ENCODE peak calls at places on chromosomes 12 and 14, in ten cellular contexts. One of them, this sample, is unnamed.

GRCh38 chr14:90405101-90405500 is 8.3 kb downstream of the CALM1 start:
- DNase-seq in WTC11: no peak
- DNase-seq in NCI-H524 treated with DMSO at 0.1 percent for 48 hours: no peak
- DNase-seq in aorta: no peak
- DNase-seq in stimulated activated effector memory CD8-positive, alpha-beta T cell treated with anti-CD3 and anti-CD28 coated beads, Interleukin-12 subunit alpha, Interleukin-12 subunit beta, amount 100 ng/mL, for 72 hours: no peak
- DNase-seq in stimulated activated CD8-positive, alpha-beta memory T cell treated with anti-CD3 and anti-CD28 coated beads, Interleukin-4, amount 100 ng/mL, for 48 hours: no peak
- DNase-seq in foreskin fibroblast: no peak
- DNase-seq in H4: no peak
- DNase-seq in progenitor cell of endocrine pancreas: no peak
- DNase-seq in IMR-90: no peak
- DNase-seq in this sample: no peak

GRCh38 chr14:90534091-90534837 is 137.4 kb downstream of the CALM1 start:
- DNase-seq in progenitor cell of endocrine pancreas: no peak
- DNase-seq in stimulated activated effector memory CD8-positive, alpha-beta T cell treated with anti-CD3 and anti-CD28 coated beads, Interleukin-12 subunit alpha, Interleukin-12 subunit beta, amount 100 ng/mL, for 72 hours: no peak
- DNase-seq in WTC11: no peak
- DNase-seq in H4: no peak
- DNase-seq in aorta: no peak
- DNase-seq in NCI-H524 treated with DMSO at 0.1 percent for 48 hours: no peak
- DNase-seq in IMR-90: peak
- DNase-seq in stimulated activated CD8-positive, alpha-beta memory T cell treated with anti-CD3 and anti-CD28 coated beads, Interleukin-4, amount 100 ng/mL, for 48 hours: no peak
- DNase-seq in foreskin fibroblast: no peak
- DNase-seq in this sample: no peak

GRCh38 chr14:103892247-103892646 is 36.0 kb upstream of the TDRD9 start:
- DNase-seq in aorta: no peak
- DNase-seq in NCI-H524 treated with DMSO at 0.1 percent for 48 hours: no peak
- DNase-seq in IMR-90: no peak
- DNase-seq in stimulated activated CD8-positive, alpha-beta memory T cell treated with anti-CD3 and anti-CD28 coated beads, Interleukin-4, amount 100 ng/mL, for 48 hours: no peak
- DNase-seq in foreskin fibroblast: no peak
- DNase-seq in progenitor cell of endocrine pancreas: no peak
- DNase-seq in WTC11: no peak
- DNase-seq in stimulated activated effector memory CD8-positive, alpha-beta T cell treated with anti-CD3 and anti-CD28 coated beads, Interleukin-12 subunit alpha, Interleukin-12 subunit beta, amount 100 ng/mL, for 72 hours: no peak
- DNase-seq in H4: no peak
- DNase-seq in this sample: no peak

GRCh38 chr14:22194669-22195068 is 394.4 kb downstream of the DAD1 start:
- DNase-seq in H4: no peak
- DNase-seq in IMR-90: peak
- DNase-seq in stimulated activated effector memory CD8-positive, alpha-beta T cell treated with anti-CD3 and anti-CD28 coated beads, Interleukin-12 subunit alpha, Interleukin-12 subunit beta, amount 100 ng/mL, for 72 hours: no peak
- DNase-seq in foreskin fibroblast: no peak
- DNase-seq in aorta: no peak
- DNase-seq in stimulated activated CD8-positive, alpha-beta memory T cell treated with anti-CD3 and anti-CD28 coated beads, Interleukin-4, amount 100 ng/mL, for 48 hours: no peak
- DNase-seq in progenitor cell of endocrine pancreas: no peak
- DNase-seq in WTC11: no peak
- DNase-seq in NCI-H524 treated with DMSO at 0.1 percent for 48 hours: no peak
- DNase-seq in this sample: no peak

GRCh38 chr12:4421590-4422031 is 24.0 kb downstream of the FGF6 start:
- DNase-seq in NCI-H524 treated with DMSO at 0.1 percent for 48 hours: no peak
- DNase-seq in foreskin fibroblast: peak
- DNase-seq in WTC11: no peak
- DNase-seq in aorta: no peak
- DNase-seq in IMR-90: peak
- DNase-seq in stimulated activated CD8-positive, alpha-beta memory T cell treated with anti-CD3 and anti-CD28 coated beads, Interleukin-4, amount 100 ng/mL, for 48 hours: peak
- DNase-seq in progenitor cell of endocrine pancreas: no peak
- DNase-seq in stimulated activated effector memory CD8-positive, alpha-beta T cell treated with anti-CD3 and anti-CD28 coated beads, Interleukin-12 subunit alpha, Interleukin-12 subunit beta, amount 100 ng/mL, for 72 hours: no peak
- DNase-seq in H4: peak
- DNase-seq in this sample: peak

GRCh38 chr14:94514351-94514750 is 5.1 kb upstream of the SERPINA12 start:
- DNase-seq in NCI-H524 treated with DMSO at 0.1 percent for 48 hours: no peak
- DNase-seq in stimulated activated CD8-positive, alpha-beta memory T cell treated with anti-CD3 and anti-CD28 coated beads, Interleukin-4, amount 100 ng/mL, for 48 hours: no peak
- DNase-seq in stimulated activated effector memory CD8-positive, alpha-beta T cell treated with anti-CD3 and anti-CD28 coated beads, Interleukin-12 subunit alpha, Interleukin-12 subunit beta, amount 100 ng/mL, for 72 hours: no peak
- DNase-seq in aorta: no peak
- DNase-seq in H4: no peak
- DNase-seq in progenitor cell of endocrine pancreas: no peak
- DNase-seq in IMR-90: no peak
- DNase-seq in foreskin fibroblast: no peak
- DNase-seq in WTC11: no peak
- DNase-seq in this sample: no peak

GRCh38 chr14:64879635-64880381 is at the start of gene SPTB:
- DNase-seq in stimulated activated CD8-positive, alpha-beta memory T cell treated with anti-CD3 and anti-CD28 coated beads, Interleukin-4, amount 100 ng/mL, for 48 hours: peak
- DNase-seq in WTC11: peak
- DNase-seq in IMR-90: no peak
- DNase-seq in NCI-H524 treated with DMSO at 0.1 percent for 48 hours: no peak
- DNase-seq in progenitor cell of endocrine pancreas: peak
- DNase-seq in aorta: peak
- DNase-seq in stimulated activated effector memory CD8-positive, alpha-beta T cell treated with anti-CD3 and anti-CD28 coated beads, Interleukin-12 subunit alpha, Interleukin-12 subunit beta, amount 100 ng/mL, for 72 hours: peak
- DNase-seq in H4: no peak
- DNase-seq in foreskin fibroblast: no peak
- DNase-seq in this sample: no peak

GRCh38 chr12:21527451-21528180 is 1.5 kb downstream of the SPX start:
- DNase-seq in WTC11: peak
- DNase-seq in progenitor cell of endocrine pancreas: peak
- DNase-seq in H4: peak
- DNase-seq in aorta: peak
- DNase-seq in stimulated activated CD8-positive, alpha-beta memory T cell treated with anti-CD3 and anti-CD28 coated beads, Interleukin-4, amount 100 ng/mL, for 48 hours: peak
- DNase-seq in stimulated activated effector memory CD8-positive, alpha-beta T cell treated with anti-CD3 and anti-CD28 coated beads, Interleukin-12 subunit alpha, Interleukin-12 subunit beta, amount 100 ng/mL, for 72 hours: peak
- DNase-seq in foreskin fibroblast: peak
- DNase-seq in IMR-90: peak
- DNase-seq in NCI-H524 treated with DMSO at 0.1 percent for 48 hours: peak
- DNase-seq in this sample: no peak

GRCh38 chr12:130162267-130162666 is at the start of gene FZD10:
- DNase-seq in WTC11: peak
- DNase-seq in NCI-H524 treated with DMSO at 0.1 percent for 48 hours: no peak
- DNase-seq in H4: peak
- DNase-seq in stimulated activated effector memory CD8-positive, alpha-beta T cell treated with anti-CD3 and anti-CD28 coated beads, Interleukin-12 subunit alpha, Interleukin-12 subunit beta, amount 100 ng/mL, for 72 hours: no peak
- DNase-seq in foreskin fibroblast: no peak
- DNase-seq in stimulated activated CD8-positive, alpha-beta memory T cell treated with anti-CD3 and anti-CD28 coated beads, Interleukin-4, amount 100 ng/mL, for 48 hours: peak
- DNase-seq in progenitor cell of endocrine pancreas: peak
- DNase-seq in IMR-90: no peak
- DNase-seq in aorta: peak
- DNase-seq in this sample: no peak

GRCh38 chr12:117284160-117284559 is 77.3 kb downstream of the NOS1 start:
- DNase-seq in H4: no peak
- DNase-seq in progenitor cell of endocrine pancreas: no peak
- DNase-seq in aorta: no peak
- DNase-seq in IMR-90: no peak
- DNase-seq in stimulated activated CD8-positive, alpha-beta memory T cell treated with anti-CD3 and anti-CD28 coated beads, Interleukin-4, amount 100 ng/mL, for 48 hours: no peak
- DNase-seq in foreskin fibroblast: no peak
- DNase-seq in stimulated activated effector memory CD8-positive, alpha-beta T cell treated with anti-CD3 and anti-CD28 coated beads, Interleukin-12 subunit alpha, Interleukin-12 subunit beta, amount 100 ng/mL, for 72 hours: no peak
- DNase-seq in NCI-H524 treated with DMSO at 0.1 percent for 48 hours: peak
- DNase-seq in WTC11: no peak
- DNase-seq in this sample: no peak

GRCh38 chr12:42442888-42443287 is 116.9 kb downstream of the PPHLN1 start:
- DNase-seq in stimulated activated CD8-positive, alpha-beta memory T cell treated with anti-CD3 and anti-CD28 coated beads, Interleukin-4, amount 100 ng/mL, for 48 hours: no peak
- DNase-seq in aorta: no peak
- DNase-seq in WTC11: no peak
- DNase-seq in NCI-H524 treated with DMSO at 0.1 percent for 48 hours: no peak
- DNase-seq in IMR-90: no peak
- DNase-seq in stimulated activated effector memory CD8-positive, alpha-beta T cell treated with anti-CD3 and anti-CD28 coated beads, Interleukin-12 subunit alpha, Interleukin-12 subunit beta, amount 100 ng/mL, for 72 hours: no peak
- DNase-seq in H4: no peak
- DNase-seq in progenitor cell of endocrine pancreas: no peak
- DNase-seq in foreskin fibroblast: no peak
- DNase-seq in this sample: no peak

GRCh38 chr14:93044601-93045000 is 71.1 kb downstream of the ITPK1 start:
- DNase-seq in stimulated activated effector memory CD8-positive, alpha-beta T cell treated with anti-CD3 and anti-CD28 coated beads, Interleukin-12 subunit alpha, Interleukin-12 subunit beta, amount 100 ng/mL, for 72 hours: no peak
- DNase-seq in stimulated activated CD8-positive, alpha-beta memory T cell treated with anti-CD3 and anti-CD28 coated beads, Interleukin-4, amount 100 ng/mL, for 48 hours: no peak
- DNase-seq in H4: no peak
- DNase-seq in WTC11: no peak
- DNase-seq in progenitor cell of endocrine pancreas: no peak
- DNase-seq in foreskin fibroblast: no peak
- DNase-seq in IMR-90: no peak
- DNase-seq in aorta: no peak
- DNase-seq in NCI-H524 treated with DMSO at 0.1 percent for 48 hours: no peak
- DNase-seq in this sample: no peak

GRCh38 chr14:88877192-88877591 is 52.7 kb downstream of the TTC8 start:
- DNase-seq in H4: no peak
- DNase-seq in progenitor cell of endocrine pancreas: no peak
- DNase-seq in WTC11: no peak
- DNase-seq in stimulated activated CD8-positive, alpha-beta memory T cell treated with anti-CD3 and anti-CD28 coated beads, Interleukin-4, amount 100 ng/mL, for 48 hours: no peak
- DNase-seq in aorta: no peak
- DNase-seq in stimulated activated effector memory CD8-positive, alpha-beta T cell treated with anti-CD3 and anti-CD28 coated beads, Interleukin-12 subunit alpha, Interleukin-12 subunit beta, amount 100 ng/mL, for 72 hours: no peak
- DNase-seq in NCI-H524 treated with DMSO at 0.1 percent for 48 hours: no peak
- DNase-seq in foreskin fibroblast: no peak
- DNase-seq in IMR-90: no peak
- DNase-seq in this sample: no peak

GRCh38 chr14:94768521-94769412 is 1.1 kb downstream of the GSC start:
- DNase-seq in NCI-H524 treated with DMSO at 0.1 percent for 48 hours: no peak
- DNase-seq in stimulated activated CD8-positive, alpha-beta memory T cell treated with anti-CD3 and anti-CD28 coated beads, Interleukin-4, amount 100 ng/mL, for 48 hours: peak
- DNase-seq in IMR-90: no peak
- DNase-seq in stimulated activated effector memory CD8-positive, alpha-beta T cell treated with anti-CD3 and anti-CD28 coated beads, Interleukin-12 subunit alpha, Interleukin-12 subunit beta, amount 100 ng/mL, for 72 hours: no peak
- DNase-seq in aorta: no peak
- DNase-seq in foreskin fibroblast: no peak
- DNase-seq in progenitor cell of endocrine pancreas: no peak
- DNase-seq in H4: no peak
- DNase-seq in WTC11: peak
- DNase-seq in this sample: no peak

GRCh38 chr12:39620664-39621658 is 1.4 kb upstream of the ABCD2 start:
- DNase-seq in IMR-90: no peak
- DNase-seq in aorta: peak
- DNase-seq in H4: no peak
- DNase-seq in WTC11: no peak
- DNase-seq in NCI-H524 treated with DMSO at 0.1 percent for 48 hours: no peak
- DNase-seq in progenitor cell of endocrine pancreas: no peak
- DNase-seq in stimulated activated CD8-positive, alpha-beta memory T cell treated with anti-CD3 and anti-CD28 coated beads, Interleukin-4, amount 100 ng/mL, for 48 hours: peak
- DNase-seq in foreskin fibroblast: no peak
- DNase-seq in stimulated activated effector memory CD8-positive, alpha-beta T cell treated with anti-CD3 and anti-CD28 coated beads, Interleukin-12 subunit alpha, Interleukin-12 subunit beta, amount 100 ng/mL, for 72 hours: no peak
- DNase-seq in this sample: no peak

GRCh38 chr14:95498622-95499353 is 17.7 kb downstream of the SYNE3 start:
- DNase-seq in aorta: peak
- DNase-seq in progenitor cell of endocrine pancreas: no peak
- DNase-seq in NCI-H524 treated with DMSO at 0.1 percent for 48 hours: no peak
- DNase-seq in foreskin fibroblast: peak
- DNase-seq in H4: no peak
- DNase-seq in stimulated activated CD8-positive, alpha-beta memory T cell treated with anti-CD3 and anti-CD28 coated beads, Interleukin-4, amount 100 ng/mL, for 48 hours: no peak
- DNase-seq in WTC11: no peak
- DNase-seq in IMR-90: peak
- DNase-seq in stimulated activated effector memory CD8-positive, alpha-beta T cell treated with anti-CD3 and anti-CD28 coated beads, Interleukin-12 subunit alpha, Interleukin-12 subunit beta, amount 100 ng/mL, for 72 hours: no peak
- DNase-seq in this sample: no peak

GRCh38 chr12:95358111-95359083 is 115.6 kb upstream of the METAP2 start:
- DNase-seq in stimulated activated CD8-positive, alpha-beta memory T cell treated with anti-CD3 and anti-CD28 coated beads, Interleukin-4, amount 100 ng/mL, for 48 hours: no peak
- DNase-seq in foreskin fibroblast: peak
- DNase-seq in WTC11: no peak
- DNase-seq in aorta: no peak
- DNase-seq in stimulated activated effector memory CD8-positive, alpha-beta T cell treated with anti-CD3 and anti-CD28 coated beads, Interleukin-12 subunit alpha, Interleukin-12 subunit beta, amount 100 ng/mL, for 72 hours: no peak
- DNase-seq in progenitor cell of endocrine pancreas: no peak
- DNase-seq in H4: no peak
- DNase-seq in NCI-H524 treated with DMSO at 0.1 percent for 48 hours: no peak
- DNase-seq in IMR-90: peak
- DNase-seq in this sample: no peak

GRCh38 chr14:61296707-61297502 is 15.8 kb upstream of the TMEM30B start:
- DNase-seq in WTC11: no peak
- DNase-seq in stimulated activated CD8-positive, alpha-beta memory T cell treated with anti-CD3 and anti-CD28 coated beads, Interleukin-4, amount 100 ng/mL, for 48 hours: no peak
- DNase-seq in foreskin fibroblast: peak
- DNase-seq in IMR-90: peak
- DNase-seq in H4: peak
- DNase-seq in stimulated activated effector memory CD8-positive, alpha-beta T cell treated with anti-CD3 and anti-CD28 coated beads, Interleukin-12 subunit alpha, Interleukin-12 subunit beta, amount 100 ng/mL, for 72 hours: no peak
- DNase-seq in aorta: no peak
- DNase-seq in progenitor cell of endocrine pancreas: no peak
- DNase-seq in NCI-H524 treated with DMSO at 0.1 percent for 48 hours: peak
- DNase-seq in this sample: no peak

GRCh38 chr12:114932806-114933205 is 248.8 kb upstream of the TBX3 start:
- DNase-seq in stimulated activated effector memory CD8-positive, alpha-beta T cell treated with anti-CD3 and anti-CD28 coated beads, Interleukin-12 subunit alpha, Interleukin-12 subunit beta, amount 100 ng/mL, for 72 hours: no peak
- DNase-seq in aorta: no peak
- DNase-seq in H4: no peak
- DNase-seq in WTC11: no peak
- DNase-seq in progenitor cell of endocrine pancreas: no peak
- DNase-seq in stimulated activated CD8-positive, alpha-beta memory T cell treated with anti-CD3 and anti-CD28 coated beads, Interleukin-4, amount 100 ng/mL, for 48 hours: no peak
- DNase-seq in NCI-H524 treated with DMSO at 0.1 percent for 48 hours: no peak
- DNase-seq in foreskin fibroblast: no peak
- DNase-seq in IMR-90: no peak
- DNase-seq in this sample: no peak

GRCh38 chr12:85626031-85626781 is 210.0 kb downstream of the RASSF9 start:
- DNase-seq in stimulated activated CD8-positive, alpha-beta memory T cell treated with anti-CD3 and anti-CD28 coated beads, Interleukin-4, amount 100 ng/mL, for 48 hours: no peak
- DNase-seq in NCI-H524 treated with DMSO at 0.1 percent for 48 hours: no peak
- DNase-seq in H4: peak
- DNase-seq in foreskin fibroblast: peak
- DNase-seq in IMR-90: peak
- DNase-seq in aorta: no peak
- DNase-seq in progenitor cell of endocrine pancreas: no peak
- DNase-seq in stimulated activated effector memory CD8-positive, alpha-beta T cell treated with anti-CD3 and anti-CD28 coated beads, Interleukin-12 subunit alpha, Interleukin-12 subunit beta, amount 100 ng/mL, for 72 hours: no peak
- DNase-seq in WTC11: no peak
- DNase-seq in this sample: no peak

GRCh38 chr12:3352230-3352629 is 138.8 kb upstream of the PRMT8 start:
- DNase-seq in H4: no peak
- DNase-seq in progenitor cell of endocrine pancreas: no peak
- DNase-seq in WTC11: no peak
- DNase-seq in IMR-90: no peak
- DNase-seq in aorta: peak
- DNase-seq in stimulated activated CD8-positive, alpha-beta memory T cell treated with anti-CD3 and anti-CD28 coated beads, Interleukin-4, amount 100 ng/mL, for 48 hours: no peak
- DNase-seq in foreskin fibroblast: no peak
- DNase-seq in stimulated activated effector memory CD8-positive, alpha-beta T cell treated with anti-CD3 and anti-CD28 coated beads, Interleukin-12 subunit alpha, Interleukin-12 subunit beta, amount 100 ng/mL, for 72 hours: no peak
- DNase-seq in NCI-H524 treated with DMSO at 0.1 percent for 48 hours: no peak
- DNase-seq in this sample: no peak

GRCh38 chr14:50342211-50343080 is 30.3 kb downstream of the DMAC2L start:
- DNase-seq in stimulated activated effector memory CD8-positive, alpha-beta T cell treated with anti-CD3 and anti-CD28 coated beads, Interleukin-12 subunit alpha, Interleukin-12 subunit beta, amount 100 ng/mL, for 72 hours: no peak
- DNase-seq in WTC11: peak
- DNase-seq in aorta: no peak
- DNase-seq in H4: peak
- DNase-seq in foreskin fibroblast: peak
- DNase-seq in IMR-90: peak
- DNase-seq in progenitor cell of endocrine pancreas: no peak
- DNase-seq in stimulated activated CD8-positive, alpha-beta memory T cell treated with anti-CD3 and anti-CD28 coated beads, Interleukin-4, amount 100 ng/mL, for 48 hours: peak
- DNase-seq in NCI-H524 treated with DMSO at 0.1 percent for 48 hours: peak
- DNase-seq in this sample: no peak

GRCh38 chr12:121095544-121096198 is 37.0 kb upstream of the P2RX7 start:
- DNase-seq in stimulated activated effector memory CD8-positive, alpha-beta T cell treated with anti-CD3 and anti-CD28 coated beads, Interleukin-12 subunit alpha, Interleukin-12 subunit beta, amount 100 ng/mL, for 72 hours: peak
- DNase-seq in IMR-90: peak
- DNase-seq in stimulated activated CD8-positive, alpha-beta memory T cell treated with anti-CD3 and anti-CD28 coated beads, Interleukin-4, amount 100 ng/mL, for 48 hours: peak
- DNase-seq in NCI-H524 treated with DMSO at 0.1 percent for 48 hours: no peak
- DNase-seq in aorta: peak
- DNase-seq in progenitor cell of endocrine pancreas: peak
- DNase-seq in H4: peak
- DNase-seq in WTC11: peak
- DNase-seq in foreskin fibroblast: peak
- DNase-seq in this sample: peak

GRCh38 chr12:49636979-49637378 is 13.6 kb downstream of the PRPF40B start:
- DNase-seq in progenitor cell of endocrine pancreas: no peak
- DNase-seq in stimulated activated CD8-positive, alpha-beta memory T cell treated with anti-CD3 and anti-CD28 coated beads, Interleukin-4, amount 100 ng/mL, for 48 hours: peak
- DNase-seq in H4: peak
- DNase-seq in WTC11: peak
- DNase-seq in NCI-H524 treated with DMSO at 0.1 percent for 48 hours: no peak
- DNase-seq in foreskin fibroblast: peak
- DNase-seq in aorta: no peak
- DNase-seq in IMR-90: peak
- DNase-seq in stimulated activated effector memory CD8-positive, alpha-beta T cell treated with anti-CD3 and anti-CD28 coated beads, Interleukin-12 subunit alpha, Interleukin-12 subunit beta, amount 100 ng/mL, for 72 hours: no peak
- DNase-seq in this sample: peak